ENCODE peak calls at places on chromosomes 6 and 20, in five cellular contexts. V is brain microvascular endothelial cell, B is AG04450, S is heart left ventricle, G is colonic mucosa. F is an unnamed sample.

GRCh38 chr6:27059621-27060425 is 187.7 kb upstream of the PRSS16 start:
- DNase-seq in V (no peak), B (no peak), S (no peak), G (peak; percentile 61), F (no peak)

GRCh38 chr6:3260772-3261517 is 2.2 kb downstream of the PSMG4 start:
- DNase-seq in V (no peak), B (no peak), S (no peak), G (no peak), F (no peak)

GRCh38 chr6:29676981-29677601 is 3.9 kb downstream of the ZFP57 start:
- DNase-seq in V (no peak), B (no peak), S (peak; percentile 38), G (no peak), F (no peak)

GRCh38 chr6:90537723-90538407 is 49.0 kb downstream of the MAP3K7 start:
- DNase-seq in V (peak; percentile 27), B (no peak), S (no peak), G (no peak), F (no peak)

GRCh38 chr6:127879685-127880084 is 21.2 kb downstream of the THEMIS start:
- DNase-seq in V (peak; percentile 7), B (no peak), S (peak; percentile 16), G (no peak), F (peak; percentile 27)

GRCh38 chr20:64049060-64049886 is at the start of gene SOX18:
- DNase-seq in V (no peak), B (no peak), S (peak; percentile 60), G (no peak), F (no peak)

GRCh38 chr20:23404196-23404595 is 17.1 kb downstream of the NAPB start:
- DNase-seq in V (peak; percentile 40), B (no peak), S (no peak), G (no peak), F (no peak)

GRCh38 chr20:15760217-15760567 is 813.1 kb downstream of the KIF16B start:
- DNase-seq in V (no peak), B (no peak), S (no peak), G (no peak), F (no peak)

GRCh38 chr6:49866485-49866943 is at the start of gene CRISP1:
- DNase-seq in V (no peak), B (no peak), S (no peak), G (no peak), F (no peak)

GRCh38 chr20:3371757-3372156 is 35.7 kb downstream of the DNAAF9 start:
- DNase-seq in V (no peak), B (no peak), S (no peak), G (no peak), F (no peak)

GRCh38 chr20:7770578-7770977 is 169.7 kb downstream of the HAO1 start:
- DNase-seq in V (peak; percentile 17), B (no peak), S (no peak), G (no peak), F (no peak)

GRCh38 chr20:63835031-63835858 is 4.2 kb upstream of the ZBTB46 start:
- DNase-seq in V (peak; percentile 97), B (peak; percentile 96), S (peak; percentile 93), G (peak; percentile 88), F (no peak)

GRCh38 chr6:49513153-49513989 is 13.6 kb downstream of the GLYATL3 start:
- DNase-seq in V (no peak), B (no peak), S (no peak), G (no peak), F (no peak)

GRCh38 chr6:24927985-24928735 is 7.6 kb downstream of the RIPOR2 start:
- DNase-seq in V (peak; percentile 34), B (peak; percentile 75), S (no peak), G (no peak), F (no peak)

GRCh38 chr20:36384022-36384619 is 78.0 kb downstream of the DLGAP4 start:
- DNase-seq in V (peak; percentile 8), B (no peak), S (no peak), G (peak; percentile 29), F (no peak)

GRCh38 chr6:15528870-15529269 is 134.0 kb downstream of the DTNBP1 start:
- DNase-seq in V (no peak), B (no peak), S (no peak), G (no peak), F (no peak)

GRCh38 chr20:19067986-19068385 is 144.5 kb upstream of the SLC24A3 start:
- DNase-seq in V (no peak), B (no peak), S (no peak), G (no peak), F (no peak)

GRCh38 chr6:123658848-123659247 is 22.1 kb upstream of the TRDN start:
- DNase-seq in V (no peak), B (no peak), S (no peak), G (no peak), F (no peak)

GRCh38 chr6:56962451-56962850 is 7.5 kb downstream of the BEND6 start:
- DNase-seq in V (no peak), B (no peak), S (no peak), G (no peak), F (no peak)

GRCh38 chr6:111558690-111559192 is 46.9 kb downstream of the TRAF3IP2 start:
- DNase-seq in V (no peak), B (no peak), S (no peak), G (no peak), F (no peak)

GRCh38 chr6:34092631-34093030 is 53.3 kb downstream of the GRM4 start:
- DNase-seq in V (no peak), B (no peak), S (no peak), G (no peak), F (no peak)

GRCh38 chr6:69917834-69918233 is 51.5 kb downstream of the COL19A1 start:
- DNase-seq in V (peak; percentile 88), B (no peak), S (no peak), G (no peak), F (no peak)

GRCh38 chr6:151393410-151393809 is 2.1 kb upstream of the ZBTB2 start:
- DNase-seq in V (no peak), B (no peak), S (no peak), G (no peak), F (no peak)

GRCh38 chr6:158978752-158979151 is 21.2 kb downstream of the RSPH3 start:
- DNase-seq in V (no peak), B (no peak), S (no peak), G (no peak), F (no peak)

GRCh38 chr6:34695729-34696188 is 808 bp downstream of the ILRUN start:
- DNase-seq in V (no peak), B (no peak), S (no peak), G (no peak), F (no peak)

GRCh38 chr20:54106162-54106561 is 35.8 kb upstream of the BCAS1 start:
- DNase-seq in V (no peak), B (no peak), S (no peak), G (no peak), F (no peak)

GRCh38 chr20:54103762-54104600 is 33.6 kb upstream of the BCAS1 start:
- DNase-seq in V (no peak), B (no peak), S (no peak), G (no peak), F (no peak)

GRCh38 chr20:54107181-54107580 is 36.8 kb upstream of the BCAS1 start:
- DNase-seq in V (no peak), B (no peak), S (no peak), G (no peak), F (no peak)

GRCh38 chr20:54107600-54108393 is 37.4 kb upstream of the BCAS1 start:
- DNase-seq in V (no peak), B (no peak), S (no peak), G (peak; percentile 30), F (no peak)

GRCh38 chr20:54105653-54106052 is 35.3 kb upstream of the BCAS1 start:
- DNase-seq in V (no peak), B (no peak), S (no peak), G (no peak), F (no peak)
- H3K27ac ChIP-seq in V (no peak overlapping the region), B (no peak overlapping the region), S (no peak overlapping the region), G (no peak overlapping the region), F (no peak overlapping the region)

DNA sequence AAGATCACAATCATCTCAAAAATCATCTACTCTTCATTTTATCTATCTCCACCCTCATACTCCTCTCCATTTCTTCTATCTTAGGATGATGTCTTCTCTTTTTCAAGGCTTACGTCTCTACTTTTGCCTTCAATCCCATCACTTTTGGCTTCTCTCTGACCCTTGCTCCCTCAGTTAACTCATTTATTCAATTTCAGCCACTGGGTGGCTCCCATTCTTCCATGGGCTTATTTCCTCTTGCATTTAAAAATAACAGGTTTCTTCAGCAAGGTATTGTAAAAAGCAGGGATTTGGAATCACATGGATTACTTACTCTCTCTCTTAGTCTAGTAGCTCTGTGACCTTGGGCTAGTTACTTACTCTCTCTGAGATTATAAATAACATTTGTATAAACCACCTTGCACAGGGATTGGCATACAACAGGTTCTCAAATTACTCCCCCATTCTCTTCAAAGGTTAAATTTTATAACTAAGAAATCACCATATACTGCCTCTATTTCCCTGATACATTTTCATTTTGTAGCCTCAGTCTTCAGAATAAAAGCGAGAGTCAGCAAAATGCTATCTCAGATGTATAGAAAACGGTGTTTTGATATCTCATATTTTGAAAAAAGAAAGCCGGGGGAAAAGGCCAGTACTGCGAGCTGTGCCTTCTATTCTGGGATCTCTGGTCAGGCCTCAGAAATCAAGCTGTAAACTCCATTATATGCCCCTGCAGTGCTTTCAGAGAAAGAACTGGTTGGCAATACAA is 5.5 kb downstream of the ZSCAN12 start:
- DNase-seq in V (peak; percentile 7), B (no peak), S (no peak), G (no peak), F (no peak)
- TF ChIP-seq CTCF in V (peak; percentile 49), B (peak; percentile 39), S (no peak), G (no peak), F (peak; percentile 27)

GRCh38 chr20:51079488-51079887 is 56.6 kb upstream of the KCNG1 start:
- DNase-seq in V (no peak), B (no peak), S (no peak), G (no peak), F (no peak)

GRCh38 chr20:51076841-51077543 is 54.1 kb upstream of the KCNG1 start:
- DNase-seq in V (no peak), B (no peak), S (no peak), G (no peak), F (no peak)

GRCh38 chr20:51082988-51083387 is 60.1 kb upstream of the KCNG1 start:
- DNase-seq in V (no peak), B (no peak), S (no peak), G (no peak), F (no peak)

GRCh38 chr20:51074062-51074461 is 51.2 kb upstream of the KCNG1 start:
- DNase-seq in V (no peak), B (no peak), S (no peak), G (no peak), F (no peak)

GRCh38 chr20:51077601-51078000 is 54.7 kb upstream of the KCNG1 start:
- DNase-seq in V (no peak), B (no peak), S (no peak), G (no peak), F (no peak)
- H3K4me3 ChIP-seq in V (no peak overlapping the region), B (no peak overlapping the region), S (no peak overlapping the region), G (no peak overlapping the region), F (no peak overlapping the region)

DNA sequence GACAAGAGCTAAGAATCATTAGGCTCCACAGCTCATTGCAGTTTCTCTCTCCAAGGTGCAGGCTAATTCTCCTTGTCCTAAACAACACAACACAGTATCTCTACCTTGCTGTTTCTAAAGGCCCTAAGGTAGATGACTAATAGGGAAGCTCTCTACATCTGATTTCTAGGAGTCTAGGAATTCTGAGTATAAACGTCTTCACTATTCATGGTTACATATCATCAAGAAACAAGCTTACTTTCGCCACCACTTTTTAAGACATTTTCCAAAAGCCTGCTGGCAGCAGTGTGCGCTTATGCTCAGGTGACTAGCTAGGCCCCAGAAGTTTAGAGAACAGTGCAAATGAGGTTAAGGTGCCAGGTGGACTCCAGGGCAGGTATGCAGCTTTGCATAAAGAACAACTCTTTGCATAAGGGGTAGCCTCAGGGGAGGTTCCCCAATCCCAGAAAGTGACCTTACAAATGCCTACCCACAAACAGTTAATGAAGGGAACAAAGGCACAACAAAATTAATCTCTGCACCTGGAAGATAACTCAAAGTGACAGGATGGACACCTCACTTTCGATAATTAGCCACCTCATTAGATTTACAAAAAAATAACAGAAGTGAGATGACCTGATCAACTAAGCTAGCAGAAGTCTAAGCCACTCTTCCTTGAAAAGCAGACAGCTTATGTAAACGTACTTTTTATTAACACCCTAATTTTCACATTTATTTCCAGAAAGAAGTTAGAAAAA is 20.1 kb downstream of the B4GALT5 start:
- DNase-seq in V (no peak), B (no peak), S (no peak), G (no peak), F (no peak)
- H3K27ac ChIP-seq in V (no peak overlapping the region), B (no peak overlapping the region), S (no peak overlapping the region), G (no peak overlapping the region), F (no peak overlapping the region)

F was measured in dorsolateral prefrontal cortex.